ENCODE peak calls at places on chromosome 1, in five cellular contexts. O is HEK293T, U is GM12878, N is HepG2, H is H1. F is an unnamed sample.

GRCh38 chr1:26723013-26723991 is 27.5 kb downstream of the ARID1A start:
- DNase-seq in H (no peak), O (peak; percentile 45), N (peak; percentile 82), U (no peak), F (peak; percentile 87)

GRCh38 chr1:51729824-51730284 is 113.0 kb downstream of the OSBPL9 start:
- DNase-seq in U (no peak), H (no peak), O (peak; percentile 48), N (no peak), F (peak; percentile 38)

GRCh38 chr1:7669559-7670208 is 101.4 kb upstream of the VAMP3 start:
- DNase-seq in N (peak; percentile 35), O (peak; percentile 78), H (peak; percentile 43), U (no peak), F (peak; percentile 47)

GRCh38 chr1:203556047-203556851 is 62.3 kb downstream of the OPTC start:
- DNase-seq in U (no peak), H (no peak), N (no peak), O (no peak), F (no peak)

GRCh38 chr1:31723828-31724359 is 20.1 kb upstream of the COL16A1 start:
- DNase-seq in O (peak; percentile 83), H (no peak), U (no peak), N (peak; percentile 57), F (peak; percentile 79)

GRCh38 chr1:13662498-13662897 is 37.5 kb upstream of the PRDM2 start:
- DNase-seq in U (no peak), N (no peak), O (no peak), H (no peak), F (no peak)

GRCh38 chr1:202237052-202237451 is 43.5 kb downstream of the LGR6 start:
- DNase-seq in H (peak; percentile 80), O (peak; percentile 91), U (no peak), N (peak; percentile 55), F (peak; percentile 84)

GRCh38 chr1:219020846-219021245 is 152.8 kb upstream of the LYPLAL1 start:
- DNase-seq in H (no peak), O (no peak), U (no peak), N (no peak), F (no peak)

GRCh38 chr1:99371413-99371812 is 107.1 kb downstream of the PLPPR4 start:
- DNase-seq in U (no peak), O (no peak), N (no peak), H (no peak), F (no peak)

GRCh38 chr1:18629659-18630510 is 761 bp upstream of the PAX7 start:
- DNase-seq in O (no peak), U (no peak), N (no peak), H (no peak), F (no peak)

DNA sequence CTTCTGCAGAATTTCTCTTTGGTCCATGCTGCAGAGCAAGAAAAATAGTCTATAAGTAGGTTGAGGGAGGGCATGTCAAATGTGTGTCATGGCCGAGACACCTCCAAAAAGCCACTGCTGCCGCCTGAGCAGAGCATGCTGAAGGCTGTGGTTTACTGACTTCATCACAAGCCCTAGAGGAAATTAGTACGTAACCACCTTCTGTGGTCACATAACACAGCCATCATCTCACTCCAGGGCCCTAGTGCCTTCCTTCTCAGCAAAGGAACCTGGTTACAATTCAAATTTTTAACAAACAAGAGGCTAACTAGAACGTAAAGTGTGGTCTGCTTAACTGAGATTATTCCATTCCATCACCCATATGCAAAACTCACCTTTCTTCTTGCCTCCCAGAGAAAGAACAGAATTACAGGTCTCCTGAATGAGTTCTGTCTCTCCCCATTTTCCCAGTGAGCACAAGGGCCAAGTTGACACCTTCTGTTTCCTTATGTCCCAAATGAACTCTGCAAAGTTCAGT is at the start of gene PTPN22:
- DNase-seq in U (peak; percentile 90), N (no peak), H (no peak), O (no peak), F (no peak)
- TF ChIP-seq SUZ12 in U (no peak), N (no peak), H (no peak), O (no peak), F (no peak)

GRCh38 chr1:159786966-159787365 is 6.2 kb downstream of the DUSP23 start:
- DNase-seq in O (no peak), U (no peak), H (no peak), N (no peak), F (no peak)
- TF ChIP-seq SUZ12 in O (no peak), U (no peak), H (no peak), N (no peak), F (no peak)

DNA sequence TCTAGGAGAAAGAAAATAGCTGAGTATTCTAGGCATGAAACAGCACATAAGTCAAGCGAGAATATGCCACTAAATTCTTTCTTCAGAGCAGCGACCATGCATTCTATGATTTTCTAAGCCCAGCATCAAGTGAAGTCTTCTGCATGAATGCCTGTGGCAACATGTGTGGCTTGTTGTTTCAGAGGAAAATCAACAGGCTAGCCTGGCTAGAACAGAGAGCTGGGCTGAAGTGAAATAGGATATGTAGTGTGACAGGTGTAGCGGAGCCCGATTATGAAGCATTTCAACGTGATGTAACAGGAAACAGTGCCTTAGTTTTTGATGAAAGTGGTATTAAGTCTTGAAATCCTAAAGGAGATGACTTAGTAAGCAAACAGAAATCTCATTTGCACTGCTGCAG is 7.0 kb downstream of the CSDE1 start:
- DNase-seq in H (no peak), O (no peak), N (no peak), U (no peak), F (no peak)
- TF ChIP-seq SUZ12 in H (no peak), O (no peak), N (no peak), U (no peak), F (no peak)

GRCh38 chr1:195717651-195718050 is 890.6 kb downstream of the KCNT2 start:
- DNase-seq in O (peak; percentile 23), H (no peak), U (no peak), N (no peak), F (no peak)
- TF ChIP-seq SUZ12 in O (no peak), H (no peak), U (no peak), N (no peak), F (no peak)

DNA sequence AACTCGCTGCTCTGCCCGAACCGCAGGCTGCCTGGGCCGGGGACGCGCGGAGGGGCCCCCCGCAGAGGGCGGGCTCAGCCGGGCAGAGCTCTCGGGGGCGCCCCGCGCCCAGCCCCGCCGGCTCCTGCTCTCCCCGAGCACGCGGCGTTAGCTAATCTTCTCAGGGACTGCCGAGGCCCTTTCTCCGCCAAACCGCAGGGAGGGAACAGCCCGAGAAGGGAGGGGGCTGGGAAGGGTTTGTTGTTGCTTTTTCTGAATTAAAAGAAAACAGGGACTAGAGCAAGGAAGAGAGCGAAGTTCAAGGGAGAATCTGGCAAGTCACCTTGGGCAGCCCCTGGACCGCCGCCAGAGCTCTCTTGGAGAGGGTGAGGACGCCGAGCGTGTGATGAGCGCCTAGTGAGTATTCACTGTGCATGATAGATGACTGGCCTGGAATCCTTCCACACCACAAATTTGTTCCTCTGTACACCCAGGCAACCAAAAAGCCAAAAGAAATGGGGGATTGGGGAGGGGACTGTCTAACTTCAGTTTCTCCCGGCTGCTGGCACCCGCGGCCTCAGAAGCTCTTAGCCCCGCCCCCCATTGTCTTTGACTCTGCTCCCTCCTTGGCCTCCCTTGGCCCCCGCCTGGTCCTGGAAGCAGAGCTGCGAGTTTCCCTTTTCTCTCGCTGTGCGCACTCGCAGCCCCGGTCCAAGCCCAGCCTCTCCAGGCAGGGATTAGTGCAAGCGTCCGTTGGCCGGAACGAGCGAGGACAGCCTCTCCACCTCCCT is 19.7 kb upstream of the LMX1A start:
- DNase-seq in H (no peak), O (peak; percentile 37), U (no peak), N (no peak), F (peak; percentile 85)
- TF ChIP-seq SUZ12 in H (peak; percentile 42), O (no peak), U (no peak), N (no peak), F (no peak)

GRCh38 chr1:80656628-80657019 is 1144.1 kb upstream of the ADGRL2 start:
- DNase-seq in O (no peak), H (no peak), U (no peak), N (peak; percentile 16), F (no peak)

GRCh38 chr1:80656011-80656627 is 1144.6 kb upstream of the ADGRL2 start:
- DNase-seq in U (no peak), H (no peak), N (peak; percentile 41), O (peak; percentile 69), F (peak; percentile 39)

GRCh38 chr1:80657707-80658106 is 1143.0 kb upstream of the ADGRL2 start:
- DNase-seq in U (no peak), N (no peak), H (no peak), O (no peak), F (peak; percentile 22)

DNA sequence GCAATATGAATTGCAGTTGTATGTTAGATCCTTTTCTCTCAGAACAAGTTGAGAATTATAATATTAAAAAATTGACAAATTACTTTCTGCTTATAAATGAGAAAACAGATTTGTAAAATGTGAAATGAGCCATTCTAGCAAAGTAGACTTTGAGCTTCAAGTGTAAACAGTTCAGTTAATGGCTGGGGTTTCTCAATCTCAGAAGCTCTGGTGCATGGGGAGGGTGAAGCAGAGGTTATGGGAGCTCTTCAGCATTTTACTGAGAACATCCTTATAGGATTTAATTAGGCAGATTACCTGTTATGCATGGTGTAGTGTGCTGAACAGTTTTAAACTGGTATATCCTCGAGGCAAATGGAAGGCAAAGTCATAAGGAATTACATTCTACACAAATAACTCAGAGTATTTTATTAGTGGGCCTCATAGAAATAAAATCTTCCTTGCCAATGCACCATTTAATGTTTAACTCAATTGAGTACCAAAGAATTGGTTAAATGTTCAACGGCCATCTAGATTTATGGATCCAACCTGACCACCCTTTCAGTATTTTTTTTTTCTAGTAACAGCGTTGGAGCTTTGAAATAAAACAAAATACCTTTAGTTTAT is 1143.6 kb upstream of the ADGRL2 start:
- DNase-seq in O (no peak), U (no peak), H (no peak), N (peak; percentile 16), F (no peak)
- TF ChIP-seq SUZ12 in O (no peak), U (no peak), H (no peak), N (no peak), F (no peak)

F was measured in NT2/D1.